ENCODE peak calls at places on chromosomes 16 and 17, in five cellular contexts. A is foreskin keratinocyte, C is heart right ventricle, T is right cardiac atrium, I is Karpas-422. X is an unnamed sample.

GRCh38 chr17:41987642-41988041 is 21.0 kb downstream of the CNP start:
- DNase-seq in T (no peak), A (no peak), I (no peak), C (no peak), X (no peak)

GRCh38 chr16:28587386-28587785 is 9.5 kb downstream of the SULT1A2 start:
- DNase-seq in C (no peak), I (no peak), A (no peak), T (no peak), X (no peak)

GRCh38 chr17:30594223-30594952 is 117.2 kb downstream of the GOSR1 start:
- DNase-seq in C (no peak), A (no peak), I (no peak), T (no peak), X (no peak)

GRCh38 chr17:35087731-35088646 is 24.5 kb upstream of the RFFL start:
- DNase-seq in T (peak; percentile 83), I (no peak), C (peak; percentile 43), A (no peak), X (no peak)

GRCh38 chr16:56506941-56507340 is 12.9 kb downstream of the BBS2 start:
- DNase-seq in I (no peak), T (no peak), C (no peak), A (no peak), X (no peak)

GRCh38 chr16:49350265-49351103 is 23.1 kb upstream of the C16orf78 start:
- DNase-seq in A (peak; percentile 6), T (peak; percentile 79), C (peak; percentile 54), I (peak; percentile 85), X (no peak)

GRCh38 chr16:47461598-47462266 is 601 bp downstream of the PHKB start:
- DNase-seq in C (peak; percentile 36), T (no peak), I (peak; percentile 84), A (peak; percentile 49), X (no peak)

GRCh38 chr16:7503688-7504087 is 171.0 kb downstream of the RBFOX1 start:
- DNase-seq in T (no peak), C (no peak), I (no peak), A (no peak), X (no peak)

GRCh38 chr17:19298561-19299213 is 61.5 kb downstream of the EPN2 start:
- DNase-seq in T (no peak), A (no peak), C (no peak), I (peak; percentile 30), X (no peak)

GRCh38 chr17:2054262-2054739 is 602 bp upstream of the HIC1 start:
- DNase-seq in T (peak; percentile 75), I (peak; percentile 74), A (no peak), C (no peak), X (no peak)
- H3K27ac ChIP-seq in T (peak overlapping the region; percentile 6), I (no peak overlapping the region), A (no peak overlapping the region), C (no peak overlapping the region), X (no peak overlapping the region)

GRCh38 chr16:17313085-17313611 is 157.6 kb downstream of the XYLT1 start:
- DNase-seq in T (peak; percentile 83), I (no peak), C (peak; percentile 9), A (no peak), X (no peak)

GRCh38 chr16:17311333-17312099 is 159.2 kb downstream of the XYLT1 start:
- DNase-seq in T (no peak), C (no peak), A (no peak), I (no peak), X (no peak)

GRCh38 chr16:17312100-17312732 is 158.5 kb downstream of the XYLT1 start:
- DNase-seq in I (no peak), C (no peak), T (no peak), A (peak; percentile 46), X (peak; percentile 64)

GRCh38 chr16:17316005-17316404 is 154.8 kb downstream of the XYLT1 start:
- DNase-seq in C (no peak), A (no peak), T (no peak), I (no peak), X (no peak)

DNA sequence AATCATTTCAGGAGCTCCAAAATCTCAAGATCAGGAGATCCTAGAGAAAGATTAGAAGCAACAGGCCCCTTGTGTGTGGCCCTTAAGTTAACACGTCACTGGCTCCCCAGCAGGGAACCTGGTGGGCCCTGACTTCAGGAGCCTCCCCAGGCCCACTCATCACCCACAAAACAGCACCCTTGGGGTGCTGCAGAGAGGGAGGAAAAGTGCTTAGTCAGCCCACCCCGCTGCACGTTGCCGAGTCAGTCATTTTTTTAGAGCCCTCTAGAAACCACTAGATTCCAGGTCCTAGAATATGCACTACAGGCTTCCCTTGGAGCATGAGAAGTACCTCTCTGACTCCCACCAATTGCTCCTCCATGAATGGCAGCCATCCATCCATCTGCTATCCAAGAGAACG is 156.6 kb downstream of the XYLT1 start:
- DNase-seq in I (no peak), T (no peak), A (no peak), C (no peak), X (no peak)
- H3K27ac ChIP-seq in I (no peak overlapping the region), T (peak overlapping the region; percentile 88), A (no peak overlapping the region), C (no peak overlapping the region), X (no peak overlapping the region)

DNA sequence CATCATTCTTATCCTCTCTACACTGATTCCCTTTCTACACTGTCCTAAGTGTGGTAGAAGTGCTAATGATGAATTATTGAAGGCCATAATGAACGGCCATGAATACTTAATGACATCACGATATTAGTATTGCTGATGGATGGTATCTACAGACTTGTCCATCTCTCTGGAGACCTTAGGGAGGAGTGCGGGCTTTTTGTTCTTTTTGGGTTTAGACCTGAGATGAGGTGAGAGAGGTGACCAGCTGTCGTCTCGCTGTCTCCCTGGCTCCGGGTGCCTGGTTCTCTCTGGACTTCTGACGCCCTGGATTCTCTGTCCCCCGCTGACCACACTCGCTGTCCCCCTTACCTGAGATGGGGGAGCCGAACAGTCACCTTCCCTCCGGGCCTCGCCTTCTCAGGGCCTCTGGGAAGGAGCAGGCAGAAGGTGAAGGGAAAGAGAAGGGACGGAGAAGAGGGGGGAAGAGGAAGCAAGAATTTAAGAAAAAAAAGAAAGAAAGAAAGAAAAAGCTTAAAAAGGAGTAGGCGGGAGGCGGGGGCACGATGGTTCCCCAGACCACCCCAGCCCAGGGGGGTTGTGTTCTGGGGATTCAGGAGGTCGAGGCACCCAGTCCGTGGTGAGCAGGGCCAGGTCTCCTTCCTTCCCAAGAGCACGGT is 17.1 kb downstream of the SGCA start:
- DNase-seq in I (no peak), A (no peak), C (no peak), T (peak; percentile 35), X (no peak)
- H3K27ac ChIP-seq in I (no peak overlapping the region), A (no peak overlapping the region), C (no peak overlapping the region), T (no peak overlapping the region), X (no peak overlapping the region)

DNA sequence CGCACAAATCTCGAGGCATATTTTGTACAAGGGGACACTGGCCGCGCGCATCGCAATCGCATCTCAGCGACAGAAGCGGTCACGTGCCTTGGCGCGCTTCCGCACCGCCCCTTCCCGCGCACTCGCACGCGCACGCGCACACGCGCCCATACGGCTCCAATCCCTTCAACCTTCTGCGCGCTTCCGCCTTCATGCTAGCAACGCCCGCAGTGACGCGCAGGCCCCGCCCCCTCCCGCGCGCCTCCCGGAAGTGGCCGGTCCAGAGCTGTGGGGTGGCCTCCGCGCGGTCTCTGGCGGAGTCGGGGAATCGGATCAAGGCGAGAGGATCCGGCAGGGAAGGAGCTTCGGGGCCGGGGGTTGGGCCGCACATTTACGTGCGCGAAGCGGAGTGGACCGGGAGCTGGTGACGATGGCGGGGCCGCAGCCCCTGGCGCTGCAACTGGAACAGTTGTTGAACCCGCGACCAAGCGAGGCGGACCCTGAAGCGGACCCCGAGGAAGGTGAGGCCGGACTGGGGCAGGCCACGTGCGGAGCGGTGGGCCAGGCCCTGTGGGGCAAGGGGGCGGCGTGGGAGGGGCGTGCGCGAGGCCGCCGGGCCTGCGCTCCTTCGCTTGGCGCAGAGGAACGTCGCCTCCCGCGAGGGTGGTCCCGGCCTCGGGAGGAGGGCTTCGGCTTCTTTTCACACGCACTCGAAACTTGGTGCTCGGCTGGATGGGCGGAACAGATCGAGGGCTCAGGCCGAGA is at the start of gene AATF:
- DNase-seq in I (peak; percentile 99), T (peak; percentile 99), A (peak; percentile 78), C (peak; percentile 96), X (peak; percentile 68)
- H3K27ac ChIP-seq in I (peak within 1 kb of the TSS; percentile 66), T (peak within 1 kb of the TSS; percentile 71), A (peak within 1 kb of the TSS; percentile 64), C (peak within 1 kb of the TSS; percentile 1), X (peak within 1 kb of the TSS; percentile 65)

DNA sequence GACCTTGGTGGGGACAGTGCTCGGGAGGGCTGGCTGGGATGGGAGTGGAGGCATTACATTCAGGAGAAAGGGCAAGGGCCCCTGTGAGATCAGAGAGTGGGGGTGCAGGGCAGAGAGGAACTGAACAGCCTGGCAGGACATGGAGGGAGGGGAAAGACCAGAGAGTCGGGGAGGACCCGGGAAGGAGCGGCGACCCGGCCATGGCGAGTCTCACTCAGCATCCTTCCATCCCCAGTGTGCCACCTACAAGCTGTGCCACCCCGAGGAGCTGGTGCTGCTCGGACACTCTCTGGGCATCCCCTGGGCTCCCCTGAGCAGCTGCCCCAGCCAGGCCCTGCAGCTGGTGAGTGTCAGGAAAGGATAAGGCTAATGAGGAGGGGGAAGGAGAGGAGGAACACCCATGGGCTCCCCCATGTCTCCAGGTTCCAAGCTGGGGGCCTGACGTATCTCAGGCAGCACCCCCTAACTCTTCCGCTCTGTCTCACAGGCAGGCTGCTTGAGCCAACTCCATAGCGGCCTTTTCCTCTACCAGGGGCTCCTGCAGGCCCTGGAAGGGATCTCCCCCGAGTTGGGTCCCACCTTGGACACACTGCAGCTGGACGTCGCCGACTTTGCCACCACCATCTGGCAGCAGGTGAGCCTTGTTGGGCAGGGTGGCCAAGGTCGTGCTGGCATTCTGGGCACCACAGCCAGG is 905 bp downstream of the CSF3 start:
- DNase-seq in A (no peak), C (no peak), T (peak; percentile 49), I (no peak), X (no peak)
- H3K27ac ChIP-seq in A (no peak overlapping the region), C (no peak overlapping the region), T (no peak overlapping the region), I (no peak overlapping the region), X (no peak overlapping the region)

GRCh38 chr17:66839616-66840015 is 4.7 kb downstream of the CACNG5 start:
- DNase-seq in I (no peak), A (no peak), T (no peak), C (no peak), X (no peak)
- H3K27ac ChIP-seq in I (no peak overlapping the region), A (no peak overlapping the region), T (no peak overlapping the region), C (no peak overlapping the region), X (no peak overlapping the region)

GRCh38 chr17:81528384-81528650 is 140 bp downstream of the FSCN2 start:
- DNase-seq in T (peak; percentile 57), C (no peak), A (no peak), I (no peak), X (no peak)

GRCh38 chr17:81526662-81527571 is 1.3 kb upstream of the FSCN2 start:
- DNase-seq in C (no peak), T (peak; percentile 52), A (no peak), I (no peak), X (no peak)

GRCh38 chr17:81527591-81528383 is at the start of gene FSCN2:
- DNase-seq in A (no peak), I (no peak), C (no peak), T (peak; percentile 66), X (no peak)

GRCh38 chr17:81528651-81529436 is 667 bp downstream of the FSCN2 start:
- DNase-seq in A (no peak), T (peak; percentile 54), I (no peak), C (no peak), X (no peak)

DNA sequence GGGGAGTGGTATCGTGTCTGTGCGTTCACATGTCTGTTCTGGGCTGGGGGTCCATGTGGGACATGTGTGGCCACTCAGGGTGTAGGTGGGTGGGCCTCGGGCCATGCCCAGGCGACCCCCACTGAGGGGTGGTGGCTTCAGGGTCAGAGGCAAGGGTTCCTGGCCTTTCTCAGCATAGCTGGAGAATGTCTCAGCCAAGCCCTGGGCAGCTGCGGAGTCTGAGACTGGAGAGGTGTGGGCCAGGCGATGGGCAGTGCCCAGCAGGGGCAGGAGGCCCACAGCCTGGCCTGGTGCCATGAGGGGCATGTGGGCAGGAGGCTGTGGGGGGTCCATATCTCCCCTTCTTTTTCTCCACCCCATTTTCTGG is 1.2 kb downstream of the FSCN2 start:
- DNase-seq in T (peak; percentile 45), A (no peak), I (no peak), C (no peak), X (no peak)
- H3K27ac ChIP-seq in T (no peak overlapping the region), A (no peak overlapping the region), I (no peak overlapping the region), C (no peak overlapping the region), X (no peak overlapping the region)

X was measured in epithelial cell of prostate.